ENCODE peak calls at places on chromosomes 13 and 19, in five cellular contexts. One of them, this sample, is unnamed.

GRCh38 chr13:31131470-31131961 is 30.2 kb downstream of the HSPH1 start:
- DNase-seq in HCT116: no peak
- DNase-seq in H1: no peak
- DNase-seq in HepG2: no peak
- DNase-seq in GM12878: no peak
- DNase-seq in this sample: peak; percentile 19

GRCh38 chr19:38134538-38135149 is 89.4 kb downstream of the DPF1 start:
- DNase-seq in H1: peak; percentile 69
- DNase-seq in HepG2: peak; percentile 38
- DNase-seq in GM12878: no peak
- DNase-seq in HCT116: no peak
- DNase-seq in this sample: peak; percentile 42

GRCh38 chr19:3136684-3137055 is 837 bp downstream of the GNA15 start:
- DNase-seq in GM12878: no peak
- DNase-seq in HepG2: no peak
- DNase-seq in H1: no peak
- DNase-seq in HCT116: no peak
- DNase-seq in this sample: no peak

GRCh38 chr13:51047434-51048165 is 63.5 kb downstream of the C13orf42 start:
- DNase-seq in HepG2: no peak
- DNase-seq in H1: peak; percentile 7
- DNase-seq in HCT116: no peak
- DNase-seq in GM12878: no peak
- DNase-seq in this sample: no peak

GRCh38 chr13:42109957-42110356 is 61.5 kb downstream of the DGKH start:
- DNase-seq in HepG2: no peak
- DNase-seq in H1: no peak
- DNase-seq in HCT116: no peak
- DNase-seq in GM12878: no peak
- DNase-seq in this sample: no peak

GRCh38 chr19:15640294-15640903 is at the start of gene CYP4F3:
- DNase-seq in GM12878: no peak
- DNase-seq in H1: no peak
- DNase-seq in HepG2: peak; percentile 81
- DNase-seq in HCT116: peak; percentile 80
- DNase-seq in this sample: peak; percentile 33

GRCh38 chr13:74443623-74444022 is 309.4 kb upstream of the KLF12 start:
- DNase-seq in HepG2: no peak
- DNase-seq in H1: no peak
- DNase-seq in GM12878: no peak
- DNase-seq in HCT116: no peak
- DNase-seq in this sample: no peak

GRCh38 chr13:113653264-113654174 is 4.5 kb downstream of the ATP4B start:
- DNase-seq in GM12878: no peak
- DNase-seq in HCT116: no peak
- DNase-seq in H1: no peak
- DNase-seq in HepG2: no peak
- DNase-seq in this sample: no peak

GRCh38 chr13:50080158-50080855 is 65.1 kb downstream of the KCNRG start:
- DNase-seq in HCT116: no peak
- DNase-seq in GM12878: no peak
- DNase-seq in H1: no peak
- DNase-seq in HepG2: peak; percentile 23
- DNase-seq in this sample: no peak

GRCh38 chr19:39842693-39843435 is 3.3 kb downstream of the FBL start:
- DNase-seq in H1: no peak
- DNase-seq in HCT116: no peak
- DNase-seq in HepG2: no peak
- DNase-seq in GM12878: no peak
- DNase-seq in this sample: no peak

GRCh38 chr19:14519860-14520407 is 1.7 kb upstream of the DNAJB1 start:
- DNase-seq in HepG2: peak; percentile 99
- DNase-seq in HCT116: peak; percentile 96
- DNase-seq in H1: no peak
- DNase-seq in GM12878: no peak
- DNase-seq in this sample: no peak
- TF ChIP-seq JUND in HepG2: peak; percentile 50
- TF ChIP-seq JUND in HCT116: peak; percentile 96
- TF ChIP-seq JUND in H1: no peak
- TF ChIP-seq JUND in GM12878: no peak
- TF ChIP-seq JUND in this sample: no peak

GRCh38 chr13:36431204-36432105 is 840 bp upstream of the CCNA1 start:
- DNase-seq in HepG2: no peak
- DNase-seq in HCT116: no peak
- DNase-seq in H1: no peak
- DNase-seq in GM12878: no peak
- DNase-seq in this sample: no peak
- TF ChIP-seq JUND in HepG2: no peak
- TF ChIP-seq JUND in HCT116: no peak
- TF ChIP-seq JUND in H1: no peak
- TF ChIP-seq JUND in GM12878: no peak
- TF ChIP-seq JUND in this sample: no peak

DNA sequence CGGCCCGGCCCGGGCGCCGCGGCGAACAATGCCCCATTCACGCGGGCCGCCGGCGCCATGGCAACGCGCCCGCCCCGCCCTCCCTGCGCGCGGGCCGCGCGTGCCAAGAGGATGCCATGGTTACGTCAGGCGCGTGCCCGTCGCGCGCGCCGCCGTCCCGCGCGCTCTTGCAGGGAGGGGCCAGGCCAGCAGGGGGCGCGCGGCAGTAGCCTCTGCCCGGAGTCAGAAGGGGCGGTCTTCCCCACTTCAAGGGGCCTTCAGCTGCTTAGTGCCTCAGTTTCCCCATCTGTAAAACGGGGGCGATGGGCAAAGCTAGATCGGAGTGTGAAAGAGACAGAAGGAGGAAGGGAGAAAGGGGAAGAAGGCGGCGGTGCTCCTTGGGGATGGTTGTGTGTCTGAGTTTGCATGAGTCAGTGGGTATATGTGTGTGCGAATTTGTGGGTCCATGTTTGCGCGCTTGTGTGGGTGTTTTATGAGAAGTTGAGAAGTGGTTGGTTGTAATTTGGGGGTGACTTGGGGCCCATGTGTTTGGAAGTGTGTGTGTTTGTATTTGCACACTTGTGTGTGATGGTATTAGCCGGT is 11.6 kb upstream of the NFIX start:
- DNase-seq in HCT116: peak; percentile 36
- DNase-seq in HepG2: peak; percentile 53
- DNase-seq in GM12878: no peak
- DNase-seq in H1: peak; percentile 97
- DNase-seq in this sample: peak; percentile 60
- TF ChIP-seq JUND in HCT116: no peak
- TF ChIP-seq JUND in HepG2: no peak
- TF ChIP-seq JUND in GM12878: no peak
- TF ChIP-seq JUND in H1: peak; percentile 59
- TF ChIP-seq JUND in this sample: no peak

GRCh38 chr19:7331446-7331845 is 17.3 kb upstream of the ARHGEF18 start:
- DNase-seq in H1: no peak
- DNase-seq in GM12878: no peak
- DNase-seq in HCT116: no peak
- DNase-seq in HepG2: no peak
- DNase-seq in this sample: no peak

GRCh38 chr19:7327802-7328201 is 20.9 kb upstream of the ARHGEF18 start:
- DNase-seq in GM12878: no peak
- DNase-seq in HCT116: no peak
- DNase-seq in HepG2: no peak
- DNase-seq in H1: no peak
- DNase-seq in this sample: no peak

GRCh38 chr19:7328647-7329046 is 20.1 kb upstream of the ARHGEF18 start:
- DNase-seq in HCT116: no peak
- DNase-seq in HepG2: no peak
- DNase-seq in H1: no peak
- DNase-seq in GM12878: no peak
- DNase-seq in this sample: no peak

GRCh38 chr19:7326105-7326877 is 22.4 kb upstream of the ARHGEF18 start:
- DNase-seq in HepG2: peak; percentile 56
- DNase-seq in H1: peak; percentile 90
- DNase-seq in GM12878: no peak
- DNase-seq in HCT116: peak; percentile 39
- DNase-seq in this sample: peak; percentile 61
- TF ChIP-seq JUND in HepG2: no peak
- TF ChIP-seq JUND in H1: no peak
- TF ChIP-seq JUND in GM12878: no peak
- TF ChIP-seq JUND in HCT116: no peak
- TF ChIP-seq JUND in this sample: no peak

DNA sequence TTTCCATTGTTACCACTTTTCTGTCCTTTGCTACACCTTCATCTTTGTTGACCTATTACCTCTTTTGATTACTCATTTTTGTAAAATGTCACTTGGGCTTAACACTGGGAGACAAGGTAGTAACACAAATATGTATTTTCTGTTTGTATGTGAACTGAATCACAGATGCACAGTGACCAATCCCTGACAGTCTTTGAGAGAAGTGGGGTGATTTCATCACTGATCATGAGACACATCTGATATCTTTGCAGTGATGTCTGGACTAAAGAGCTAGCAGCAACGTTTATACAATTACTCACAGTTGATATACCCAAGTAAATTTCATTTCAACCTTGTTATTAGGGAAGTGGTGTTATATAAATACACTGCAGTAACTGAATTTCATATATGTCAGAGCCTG is 1397.4 kb upstream of the SPRY2 start:
- DNase-seq in HepG2: no peak
- DNase-seq in H1: no peak
- DNase-seq in HCT116: no peak
- DNase-seq in GM12878: no peak
- DNase-seq in this sample: no peak
- TF ChIP-seq JUND in HepG2: no peak
- TF ChIP-seq JUND in H1: no peak
- TF ChIP-seq JUND in HCT116: no peak
- TF ChIP-seq JUND in GM12878: no peak
- TF ChIP-seq JUND in this sample: no peak